ENCODE peak calls at places on chromosomes 5 and 9, in six cellular contexts. One of them, this sample, is unnamed.

GRCh38 chr9:119588874-119589560 is 219.8 kb upstream of the BRINP1 start:
- DNase-seq in trophoblast cell: no peak
- DNase-seq in H1: no peak
- DNase-seq in fibroblast of lung: no peak
- DNase-seq in HCT116: no peak
- DNase-seq in OCI-LY7: no peak
- DNase-seq in this sample: no peak

GRCh38 chr5:75473463-75473862 is 38.0 kb downstream of the CERT1 start:
- DNase-seq in OCI-LY7: no peak
- DNase-seq in trophoblast cell: no peak
- DNase-seq in H1: no peak
- DNase-seq in fibroblast of lung: no peak
- DNase-seq in HCT116: no peak
- DNase-seq in this sample: no peak

GRCh38 chr9:113574381-113575262 is 111.1 kb downstream of the RGS3 start:
- DNase-seq in fibroblast of lung: peak
- DNase-seq in OCI-LY7: no peak
- DNase-seq in HCT116: no peak
- DNase-seq in H1: no peak
- DNase-seq in trophoblast cell: no peak
- DNase-seq in this sample: no peak

GRCh38 chr9:98342819-98343208 is 87.4 kb upstream of the TBC1D2 start:
- DNase-seq in HCT116: no peak
- DNase-seq in OCI-LY7: no peak
- DNase-seq in trophoblast cell: no peak
- DNase-seq in H1: no peak
- DNase-seq in fibroblast of lung: no peak
- DNase-seq in this sample: no peak

GRCh38 chr9:104912606-104913005 is 15.3 kb downstream of the ABCA1 start:
- DNase-seq in fibroblast of lung: no peak
- DNase-seq in H1: no peak
- DNase-seq in trophoblast cell: no peak
- DNase-seq in OCI-LY7: no peak
- DNase-seq in HCT116: no peak
- DNase-seq in this sample: no peak

GRCh38 chr9:20640331-20641187 is 18.3 kb upstream of the MLLT3 start:
- DNase-seq in fibroblast of lung: peak
- DNase-seq in HCT116: no peak
- DNase-seq in H1: no peak
- DNase-seq in OCI-LY7: peak
- DNase-seq in trophoblast cell: no peak
- DNase-seq in this sample: no peak

GRCh38 chr5:6633469-6634326 is 458 bp downstream of the SRD5A1 start:
- DNase-seq in trophoblast cell: peak
- DNase-seq in HCT116: no peak
- DNase-seq in OCI-LY7: no peak
- DNase-seq in H1: no peak
- DNase-seq in fibroblast of lung: no peak
- DNase-seq in this sample: peak

GRCh38 chr5:2017540-2018389 is 135.0 kb upstream of the IRX4 start:
- DNase-seq in trophoblast cell: peak
- DNase-seq in H1: peak
- DNase-seq in fibroblast of lung: no peak
- DNase-seq in HCT116: peak
- DNase-seq in OCI-LY7: peak
- DNase-seq in this sample: peak

GRCh38 chr5:151684690-151685361 is 1.9 kb downstream of the SPARC start:
- DNase-seq in HCT116: no peak
- DNase-seq in OCI-LY7: no peak
- DNase-seq in H1: peak
- DNase-seq in fibroblast of lung: peak
- DNase-seq in trophoblast cell: peak
- DNase-seq in this sample: no peak

GRCh38 chr9:81586786-81587185 is 102.6 kb downstream of the TLE1 start:
- DNase-seq in trophoblast cell: no peak
- DNase-seq in H1: no peak
- DNase-seq in OCI-LY7: no peak
- DNase-seq in fibroblast of lung: no peak
- DNase-seq in HCT116: no peak
- DNase-seq in this sample: no peak

GRCh38 chr9:34256104-34256503 is 73.0 kb downstream of the KIF24 start:
- DNase-seq in H1: no peak
- DNase-seq in OCI-LY7: peak
- DNase-seq in fibroblast of lung: no peak
- DNase-seq in trophoblast cell: no peak
- DNase-seq in HCT116: no peak
- DNase-seq in this sample: peak

GRCh38 chr9:22131817-22132216 is 122.7 kb upstream of the CDKN2B start:
- DNase-seq in H1: no peak
- DNase-seq in trophoblast cell: no peak
- DNase-seq in fibroblast of lung: no peak
- DNase-seq in HCT116: no peak
- DNase-seq in OCI-LY7: no peak
- DNase-seq in this sample: no peak

GRCh38 chr9:22134390-22134789 is 125.3 kb upstream of the CDKN2B start:
- DNase-seq in HCT116: no peak
- DNase-seq in fibroblast of lung: no peak
- DNase-seq in trophoblast cell: no peak
- DNase-seq in H1: no peak
- DNase-seq in OCI-LY7: no peak
- DNase-seq in this sample: no peak

GRCh38 chr9:22124263-22125011 is 115.3 kb upstream of the CDKN2B start:
- DNase-seq in fibroblast of lung: peak
- DNase-seq in OCI-LY7: no peak
- DNase-seq in HCT116: no peak
- DNase-seq in trophoblast cell: no peak
- DNase-seq in H1: no peak
- DNase-seq in this sample: peak

GRCh38 chr9:22129633-22130032 is 120.5 kb upstream of the CDKN2B start:
- DNase-seq in OCI-LY7: no peak
- DNase-seq in HCT116: no peak
- DNase-seq in H1: no peak
- DNase-seq in trophoblast cell: no peak
- DNase-seq in fibroblast of lung: no peak
- DNase-seq in this sample: no peak

DNA sequence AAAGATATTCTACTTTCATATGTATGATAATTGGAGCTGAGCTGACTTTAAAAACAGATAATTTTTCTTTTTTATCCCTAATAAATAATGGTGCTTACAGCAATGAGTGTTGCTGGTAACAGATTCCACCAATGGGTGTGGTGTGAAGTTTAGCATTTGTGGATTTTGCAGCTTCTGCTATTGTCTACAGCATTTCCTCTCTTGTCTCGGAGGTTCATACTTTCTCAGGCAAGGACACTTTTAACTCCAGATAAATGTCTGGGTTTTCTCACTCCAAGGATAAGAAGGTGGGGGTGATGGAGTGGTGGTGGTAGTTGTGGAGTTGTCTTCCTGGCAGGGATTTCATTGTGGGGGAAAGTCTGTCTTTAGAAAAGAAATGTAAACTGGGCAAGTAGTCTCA is 120.0 kb upstream of the CDKN2B start:
- DNase-seq in fibroblast of lung: peak
- DNase-seq in H1: no peak
- DNase-seq in HCT116: no peak
- DNase-seq in trophoblast cell: no peak
- DNase-seq in OCI-LY7: no peak
- DNase-seq in this sample: peak
- H3K4me2 ChIP-seq in fibroblast of lung: no peak
- H3K4me2 ChIP-seq in H1: no peak
- H3K4me2 ChIP-seq in HCT116: no peak
- H3K4me2 ChIP-seq in trophoblast cell: no peak
- H3K4me2 ChIP-seq in OCI-LY7: peak
- H3K4me2 ChIP-seq in this sample: peak

GRCh38 chr5:77632526-77633268 is 5.8 kb downstream of the OTP start:
- DNase-seq in H1: no peak
- DNase-seq in HCT116: no peak
- DNase-seq in fibroblast of lung: no peak
- DNase-seq in trophoblast cell: no peak
- DNase-seq in OCI-LY7: no peak
- DNase-seq in this sample: no peak

GRCh38 chr5:77628840-77629552 is 9.5 kb downstream of the OTP start:
- DNase-seq in OCI-LY7: no peak
- DNase-seq in trophoblast cell: no peak
- DNase-seq in H1: no peak
- DNase-seq in fibroblast of lung: no peak
- DNase-seq in HCT116: no peak
- DNase-seq in this sample: no peak

GRCh38 chr5:77631166-77631582 is 7.3 kb downstream of the OTP start:
- DNase-seq in H1: no peak
- DNase-seq in OCI-LY7: no peak
- DNase-seq in fibroblast of lung: no peak
- DNase-seq in HCT116: no peak
- DNase-seq in trophoblast cell: no peak
- DNase-seq in this sample: no peak

GRCh38 chr5:77629553-77630245 is 8.8 kb downstream of the OTP start:
- DNase-seq in OCI-LY7: no peak
- DNase-seq in trophoblast cell: no peak
- DNase-seq in H1: no peak
- DNase-seq in fibroblast of lung: no peak
- DNase-seq in HCT116: no peak
- DNase-seq in this sample: no peak

DNA sequence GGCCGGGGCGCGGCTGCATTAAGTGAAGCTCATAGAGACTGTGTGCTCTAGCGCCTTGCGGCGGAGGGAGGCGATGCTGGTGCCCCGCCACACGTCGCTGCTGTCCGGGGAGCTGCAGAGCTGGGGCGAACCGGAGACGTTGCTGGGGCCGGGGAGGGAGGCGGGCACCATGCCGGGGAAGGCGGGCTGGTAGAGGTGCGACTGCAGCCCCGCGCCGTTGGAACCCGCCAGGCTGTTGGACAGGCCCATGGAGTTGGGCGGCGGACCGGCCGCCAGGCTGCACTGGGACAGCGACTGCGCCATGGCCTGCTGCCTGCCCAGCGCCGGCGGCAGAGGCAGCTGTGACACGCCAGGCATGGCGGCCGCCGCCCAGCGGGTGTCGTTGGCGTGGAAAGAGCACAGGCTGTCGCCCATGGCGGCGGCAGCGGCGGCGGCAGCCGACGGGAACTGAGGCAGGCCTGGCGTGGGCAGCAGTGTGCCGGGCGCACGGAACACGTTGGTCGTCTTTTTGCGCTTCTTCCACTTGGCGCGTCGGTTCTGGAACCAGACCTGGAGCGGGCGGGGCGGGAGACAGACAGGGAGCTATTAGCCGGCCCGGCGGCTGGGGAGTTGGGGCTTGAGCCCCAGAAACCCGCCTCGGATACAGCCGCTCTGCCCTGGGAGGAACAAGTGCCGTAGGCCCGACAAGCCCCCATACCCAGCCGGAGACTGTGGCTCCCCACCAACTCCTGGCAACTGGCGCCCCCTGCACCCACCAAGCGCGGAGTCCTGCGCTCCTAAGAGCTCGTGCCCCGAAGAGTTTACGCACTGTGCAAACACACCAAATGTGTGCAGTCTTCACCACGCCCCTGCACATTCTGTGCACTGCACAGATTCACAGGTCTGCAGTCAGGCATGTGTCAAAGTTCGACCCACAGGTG is 8.0 kb downstream of the OTP start:
- DNase-seq in fibroblast of lung: peak
- DNase-seq in HCT116: peak
- DNase-seq in trophoblast cell: peak
- DNase-seq in H1: no peak
- DNase-seq in OCI-LY7: no peak
- DNase-seq in this sample: peak
- H3K4me2 ChIP-seq in fibroblast of lung: peak
- H3K4me2 ChIP-seq in HCT116: peak
- H3K4me2 ChIP-seq in trophoblast cell: peak
- H3K4me2 ChIP-seq in H1: peak
- H3K4me2 ChIP-seq in OCI-LY7: peak
- H3K4me2 ChIP-seq in this sample: peak

GRCh38 chr5:109655841-109656240 is 33.9 kb upstream of the MAN2A1 start:
- DNase-seq in trophoblast cell: no peak
- DNase-seq in fibroblast of lung: peak
- DNase-seq in H1: no peak
- DNase-seq in OCI-LY7: no peak
- DNase-seq in HCT116: no peak
- DNase-seq in this sample: no peak

GRCh38 chr5:109654455-109654854 is 35.3 kb upstream of the MAN2A1 start:
- DNase-seq in H1: no peak
- DNase-seq in fibroblast of lung: peak
- DNase-seq in trophoblast cell: no peak
- DNase-seq in OCI-LY7: no peak
- DNase-seq in HCT116: no peak
- DNase-seq in this sample: no peak

GRCh38 chr5:109659901-109660300 is 29.8 kb upstream of the MAN2A1 start:
- DNase-seq in HCT116: no peak
- DNase-seq in trophoblast cell: no peak
- DNase-seq in OCI-LY7: no peak
- DNase-seq in H1: no peak
- DNase-seq in fibroblast of lung: no peak
- DNase-seq in this sample: no peak

GRCh38 chr5:109653840-109654239 is 35.9 kb upstream of the MAN2A1 start:
- DNase-seq in HCT116: no peak
- DNase-seq in fibroblast of lung: no peak
- DNase-seq in trophoblast cell: no peak
- DNase-seq in H1: no peak
- DNase-seq in OCI-LY7: no peak
- DNase-seq in this sample: no peak

DNA sequence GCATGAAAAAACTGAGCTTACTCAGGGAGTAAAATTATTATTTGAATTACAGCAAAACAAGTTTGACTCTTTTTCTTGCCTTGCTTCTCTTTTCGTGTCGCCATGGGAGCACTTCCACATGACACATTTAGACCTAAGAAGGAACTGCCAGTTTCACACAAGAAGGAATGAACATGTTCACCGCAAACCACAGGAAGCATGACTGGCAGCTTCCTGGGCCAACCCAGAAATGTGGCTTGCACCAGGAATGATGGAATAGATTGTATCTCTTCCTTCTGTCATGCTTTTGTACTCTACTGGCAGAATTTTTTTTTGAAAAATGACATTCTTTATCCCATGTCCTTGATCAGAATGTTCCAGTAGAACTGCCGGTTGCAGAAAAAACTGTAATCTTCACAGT is 32.9 kb upstream of the MAN2A1 start:
- DNase-seq in trophoblast cell: peak
- DNase-seq in OCI-LY7: no peak
- DNase-seq in HCT116: no peak
- DNase-seq in H1: no peak
- DNase-seq in fibroblast of lung: peak
- DNase-seq in this sample: no peak
- H3K4me2 ChIP-seq in trophoblast cell: no peak
- H3K4me2 ChIP-seq in OCI-LY7: no peak
- H3K4me2 ChIP-seq in HCT116: no peak
- H3K4me2 ChIP-seq in H1: no peak
- H3K4me2 ChIP-seq in fibroblast of lung: no peak
- H3K4me2 ChIP-seq in this sample: no peak

DNA sequence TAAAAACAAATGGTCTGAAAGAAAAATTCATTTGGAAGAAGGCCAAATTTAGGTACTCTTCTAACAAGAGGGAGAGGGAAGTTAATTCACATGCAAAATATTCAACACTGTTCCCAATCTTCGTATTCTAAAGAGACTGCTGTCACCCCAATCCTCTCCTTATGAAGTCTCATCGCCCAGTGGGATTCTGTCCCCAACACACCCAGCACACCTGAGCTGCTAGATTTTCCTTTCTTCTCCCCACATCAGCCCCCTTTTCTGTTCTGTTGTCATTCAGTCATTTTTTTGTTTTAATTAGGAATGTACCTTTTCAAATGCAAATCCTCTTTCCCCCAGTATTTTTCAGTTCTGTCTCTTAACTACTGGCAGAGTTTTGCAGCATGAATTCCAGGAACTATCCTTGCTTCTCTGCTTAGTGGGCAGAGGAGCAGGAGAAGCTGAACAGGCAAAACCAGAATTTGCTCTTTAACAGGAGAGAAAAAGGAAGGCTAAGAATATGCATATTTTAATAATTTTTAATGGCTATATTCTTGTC is 366.9 kb downstream of the MAN2A1 start:
- DNase-seq in HCT116: no peak
- DNase-seq in H1: no peak
- DNase-seq in OCI-LY7: no peak
- DNase-seq in trophoblast cell: no peak
- DNase-seq in fibroblast of lung: no peak
- DNase-seq in this sample: no peak
- H3K4me2 ChIP-seq in HCT116: no peak
- H3K4me2 ChIP-seq in H1: peak
- H3K4me2 ChIP-seq in OCI-LY7: no peak
- H3K4me2 ChIP-seq in trophoblast cell: no peak
- H3K4me2 ChIP-seq in fibroblast of lung: no peak
- H3K4me2 ChIP-seq in this sample: no peak